ENCODE peak calls at places on chromosomes 5 and 9, in six cellular contexts. Y, V, N, S, P and L are unnamed samples. For H3K4me1, the result is how much of the 10 kb centered on the place peaks cover.

GRCh38 chr5:159231167-159231566 is 21.8 kb upstream of the RNF145 start:
- DNase-seq in Y (no peak), V (no peak), N (no peak), S (no peak), P (no peak), L (no peak)

GRCh38 chr5:74408150-74409043 is 232.1 kb downstream of the ENC1 start:
- DNase-seq in Y (no peak), V (no peak), N (no peak), S (no peak), P (no peak), L (no peak)

GRCh38 chr9:91978739-91979414 is 28.8 kb upstream of the ROR2 start:
- DNase-seq in Y (no peak), V (no peak), N (no peak), S (no peak), P (peak), L (no peak)

GRCh38 chr5:15687401-15687800 is 187.4 kb downstream of the FBXL7 start:
- DNase-seq in Y (no peak), V (no peak), N (no peak), S (no peak), P (no peak), L (no peak)

GRCh38 chr9:133351908-133352634 is 4.1 kb downstream of the RPL7A start:
- DNase-seq in Y (no peak), V (no peak), N (no peak), S (no peak), P (no peak), L (peak)

GRCh38 chr5:14374100-14374499 is 207.5 kb upstream of the OTULINL start:
- DNase-seq in Y (no peak), V (no peak), N (no peak), S (no peak), P (peak), L (no peak)

GRCh38 chr5:591746-592145 is 20.4 kb upstream of the CEP72 start:
- DNase-seq in Y (no peak), V (no peak), N (no peak), S (no peak), P (no peak), L (no peak)

GRCh38 chr5:111389390-111390082 is 122.8 kb downstream of the STARD4 start:
- DNase-seq in Y (no peak), V (no peak), N (no peak), S (no peak), P (no peak), L (no peak)

GRCh38 chr5:134451618-134452505 is 40.2 kb upstream of the CDKN2AIPNL start:
- DNase-seq in Y (peak), V (peak), N (no peak), S (no peak), P (peak), L (peak)

GRCh38 chr9:80059979-80060378 is 488.2 kb downstream of the TLE4 start:
- DNase-seq in Y (no peak), V (no peak), N (no peak), S (no peak), P (no peak), L (no peak)

GRCh38 chr9:111975709-111976108 is 79.1 kb downstream of the UGCG start:
- DNase-seq in Y (no peak), V (no peak), N (peak), S (no peak), P (no peak), L (peak)

GRCh38 chr5:148663509-148663908 is 9.2 kb upstream of the HTR4 start:
- DNase-seq in Y (no peak), V (no peak), N (no peak), S (no peak), P (no peak), L (no peak)

GRCh38 chr9:135588371-135588770 is 26.8 kb downstream of the PAEP start:
- DNase-seq in Y (no peak), V (no peak), N (no peak), S (no peak), P (no peak), L (no peak)

GRCh38 chr9:137460363-137461315 is 1.5 kb upstream of the NSMF start:
- DNase-seq in Y (peak), V (peak), N (peak), S (no peak), P (no peak), L (peak)

GRCh38 chr9:8874482-8874881 is 1074.9 kb upstream of the DMAC1 start:
- DNase-seq in Y (no peak), V (no peak), N (no peak), S (no peak), P (no peak), L (no peak)

GRCh38 chr5:140133514-140134167 is 7.9 kb downstream of the IGIP start:
- DNase-seq in Y (no peak), V (no peak), N (no peak), S (no peak), P (no peak), L (no peak)

GRCh38 chr5:74833537-74834266 is 32.5 kb downstream of the FAM169A start:
- DNase-seq in Y (no peak), V (no peak), N (no peak), S (no peak), P (peak), L (no peak)

GRCh38 chr9:109192732-109193361 is 25.8 kb upstream of the FRRS1L start:
- DNase-seq in Y (no peak), V (peak), N (peak), S (no peak), P (peak), L (peak)

GRCh38 chr9:101432171-101432570 is 3.4 kb downstream of the ALDOB start:
- DNase-seq in Y (no peak), V (no peak), N (no peak), S (no peak), P (no peak), L (no peak)

GRCh38 chr5:178685386-178686059 is 44.9 kb downstream of the ZNF354A start:
- DNase-seq in Y (no peak), V (no peak), N (no peak), S (no peak), P (no peak), L (no peak)
- H3K4me1 ChIP-seq in Y (under half), V (under half), N (under half), S (under half), P (under half), L (under half)

GRCh38 chr5:98755406-98755805 is 18.1 kb upstream of the RGMB start:
- DNase-seq in Y (no peak), V (no peak), N (no peak), S (no peak), P (no peak), L (no peak)
- H3K27ac ChIP-seq in Y (no peak), V (no peak), N (no peak), S (no peak), P (no peak), L (no peak)

GRCh38 chr5:98443916-98444315 is 329.5 kb upstream of the RGMB start:
- DNase-seq in Y (no peak), V (no peak), N (no peak), S (no peak), P (no peak), L (no peak)
- TF ChIP-seq POLR2A in Y (no peak), V (no peak), N (no peak), S (no peak), P (no peak), L (no peak)

DNA sequence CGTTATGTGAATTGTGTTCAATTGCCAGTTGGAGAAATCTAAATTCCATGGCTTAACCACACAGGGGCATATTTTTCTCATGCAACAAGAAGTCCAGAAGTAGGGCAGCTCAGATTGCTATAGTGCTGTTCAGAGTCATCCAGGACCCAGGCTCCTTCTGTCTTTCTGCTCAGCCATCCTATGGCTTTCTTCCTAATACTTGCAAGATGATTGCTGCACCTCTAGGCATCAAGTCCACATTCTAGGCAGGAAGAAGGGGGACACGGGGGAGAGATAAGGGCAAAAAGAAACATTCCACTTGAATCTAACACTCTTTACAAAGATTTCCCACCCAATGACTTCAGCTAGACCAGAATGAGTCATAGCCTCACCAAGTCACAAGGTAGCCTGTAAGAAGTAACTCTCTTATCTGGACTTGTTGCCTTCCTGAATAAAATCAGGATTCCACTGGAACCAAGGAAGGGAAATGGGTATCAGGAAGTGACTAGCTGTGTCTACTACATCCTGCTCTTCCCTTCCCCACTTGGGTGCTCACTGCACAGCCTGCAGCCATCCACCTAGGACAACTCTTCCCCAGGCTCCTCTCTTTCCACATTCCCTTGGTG is 5.3 kb downstream of the ERAP2 start:
- DNase-seq in Y (no peak), V (no peak), N (no peak), S (no peak), P (no peak), L (peak)
- H3K4me1 ChIP-seq in Y (under half), V (under half), N (under half), S (under half), P (under half), L (under half)

GRCh38 chr5:172453986-172454354 is 355 bp downstream of the SH3PXD2B start:
- DNase-seq in Y (peak), V (peak), N (peak), S (no peak), P (no peak), L (peak)
- H3K27ac ChIP-seq in Y (peak), V (peak), N (peak), S (peak), P (peak), L (peak)

GRCh38 chr9:122090287-122090883 is 2.7 kb downstream of the TTLL11 start:
- DNase-seq in Y (no peak), V (no peak), N (no peak), S (no peak), P (no peak), L (peak)

GRCh38 chr9:122090981-122091380 is 2.1 kb downstream of the TTLL11 start:
- DNase-seq in Y (no peak), V (no peak), N (no peak), S (no peak), P (no peak), L (no peak)

GRCh38 chr9:122095010-122095767 is 2.1 kb upstream of the TTLL11 start:
- DNase-seq in Y (no peak), V (peak), N (peak), S (no peak), P (peak), L (peak)

GRCh38 chr9:122091682-122092592 is 1.2 kb downstream of the TTLL11 start:
- DNase-seq in Y (no peak), V (no peak), N (no peak), S (no peak), P (no peak), L (peak)

DNA sequence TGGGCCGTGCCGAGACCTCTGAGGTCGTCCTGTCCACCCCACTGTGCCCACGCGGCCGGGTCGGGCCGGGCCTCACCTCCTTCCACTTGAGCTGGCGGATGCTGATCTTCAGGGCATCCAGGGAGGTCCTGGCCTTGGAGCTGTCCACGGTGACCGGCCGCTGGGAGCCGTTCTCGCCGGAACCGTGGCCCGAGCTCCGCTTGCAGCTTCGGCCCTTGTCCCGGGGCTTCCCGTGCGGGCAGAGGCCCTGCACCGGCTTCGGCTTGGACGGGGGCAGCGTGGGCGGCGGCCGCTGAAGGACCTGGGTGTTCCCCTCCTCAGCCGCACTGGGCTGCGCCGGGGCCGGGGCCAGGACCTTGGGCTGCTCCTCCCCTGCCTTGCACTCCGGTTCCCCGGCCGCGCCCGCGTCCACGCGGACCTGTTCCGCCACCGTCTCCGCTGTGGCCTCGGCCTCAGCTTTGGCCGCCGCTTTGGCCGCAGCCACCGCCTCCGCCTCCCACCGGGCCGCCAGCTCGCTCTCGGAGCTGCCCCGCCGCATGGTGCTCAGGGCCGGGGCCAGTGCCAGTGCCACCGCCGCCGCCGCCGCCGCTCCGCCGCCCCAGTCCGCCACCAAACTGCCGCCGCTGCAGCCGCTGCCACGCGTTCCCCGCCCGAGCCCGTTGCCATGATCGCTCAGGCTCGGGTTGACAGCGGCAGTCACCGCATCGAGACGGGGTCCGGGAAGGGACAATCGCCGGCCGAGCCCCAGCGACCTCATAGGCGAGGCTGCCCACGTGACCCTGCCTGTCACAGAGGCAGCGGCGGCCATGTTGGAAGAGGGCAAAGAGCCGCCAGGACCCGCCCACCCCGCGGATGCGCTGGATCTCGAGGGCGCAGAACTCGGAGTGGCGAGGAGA is at the start of gene TTLL11:
- DNase-seq in Y (peak), V (peak), N (peak), S (peak), P (peak), L (peak)
- TF ChIP-seq POLR2A in Y (peak), V (no peak), N (peak), S (no peak), P (peak), L (peak)

GRCh38 chr5:131633830-131634229 is 1.2 kb downstream of the RAPGEF6 start:
- DNase-seq in Y (no peak), V (no peak), N (no peak), S (no peak), P (no peak), L (no peak)

GRCh38 chr5:131637694-131638093 is 2.7 kb upstream of the RAPGEF6 start:
- DNase-seq in Y (no peak), V (no peak), N (no peak), S (no peak), P (no peak), L (no peak)

GRCh38 chr5:131635755-131636479 is 888 bp upstream of the RAPGEF6 start:
- DNase-seq in Y (no peak), V (no peak), N (no peak), S (no peak), P (no peak), L (no peak)

GRCh38 chr5:131634996-131635754 is at the start of gene RAPGEF6:
- DNase-seq in Y (peak), V (peak), N (peak), S (peak), P (peak), L (peak)

GRCh38 chr5:131634666-131634995 is 398 bp downstream of the RAPGEF6 start:
- DNase-seq in Y (no peak), V (no peak), N (peak), S (no peak), P (peak), L (no peak)
- H3K4me1 ChIP-seq in Y (under half), V (under half), N (under half), S (under half), P (under half), L (under half)

GRCh38 chr9:86353591-86354047 is 591 bp downstream of the TUT7 start:
- DNase-seq in Y (no peak), V (peak), N (no peak), S (no peak), P (peak), L (no peak)

GRCh38 chr9:86351897-86352296 is 2.3 kb downstream of the TUT7 start:
- DNase-seq in Y (no peak), V (no peak), N (no peak), S (no peak), P (no peak), L (no peak)

GRCh38 chr9:86354882-86355399 is 731 bp upstream of the TUT7 start:
- DNase-seq in Y (no peak), V (no peak), N (no peak), S (no peak), P (no peak), L (no peak)

GRCh38 chr9:86354048-86354881 is at the start of gene TUT7:
- DNase-seq in Y (peak), V (peak), N (peak), S (peak), P (peak), L (peak)

GRCh38 chr9:86352440-86353106 is 1.6 kb downstream of the TUT7 start:
- DNase-seq in Y (no peak), V (no peak), N (no peak), S (no peak), P (no peak), L (no peak)
- H3K27ac ChIP-seq in Y (no peak), V (no peak), N (peak), S (peak), P (peak), L (peak)

GRCh38 chr9:87810691-87811178 is 71.9 kb upstream of the SPATA31E1 start:
- DNase-seq in Y (no peak), V (no peak), N (no peak), S (no peak), P (no peak), L (no peak)
- TF ChIP-seq POLR2A in Y (no peak), V (no peak), N (no peak), S (no peak), P (no peak), L (no peak)